ENCODE peak calls at places on chromosome 16, in eight cellular contexts. L is naive thymus-derived CD8-positive, alpha-beta T cell; P is endothelial cell; S is skeletal muscle cell; K is A549; O is stomach; X is activated CD8-positive, alpha-beta memory T cell treated with anti-CD3 and anti-CD28 coated beads for 24 hours; V is NCI-H2171 treated with DMSO at 0.1 percent for 48 hours. E is an unnamed sample.

GRCh38 chr16:56866955-56867830 is 2.2 kb downstream of the SLC12A3 start:
- DNase-seq in L (no peak), P (peak), S (no peak), K (peak), O (peak), X (peak), V (peak), E (peak)

GRCh38 chr16:12392585-12393089 is 411.1 kb downstream of the CPPED1 start:
- DNase-seq in L (no peak), P (no peak), S (no peak), K (no peak), O (no peak), X (no peak), V (no peak), E (no peak)

GRCh38 chr16:73753931-73754330 is 542.7 kb upstream of the PSMD7 start:
- DNase-seq in L (no peak), P (no peak), S (no peak), K (no peak), O (no peak), X (no peak), V (no peak), E (no peak)

GRCh38 chr16:59859606-59860402 is 1125.7 kb upstream of the GOT2 start:
- DNase-seq in L (no peak), P (no peak), S (peak), K (no peak), O (no peak), X (no peak), V (no peak), E (no peak)

GRCh38 chr16:57798267-57798810 is 4.0 kb downstream of the KIFC3 start:
- DNase-seq in L (no peak), P (no peak), S (no peak), K (no peak), O (no peak), X (no peak), V (no peak), E (no peak)

GRCh38 chr16:81873843-81874752 is 95.0 kb downstream of the PLCG2 start:
- DNase-seq in L (no peak), P (peak), S (no peak), K (peak), O (peak), X (peak), V (peak), E (no peak)

GRCh38 chr16:50316102-50316847 is 49.9 kb downstream of the ADCY7 start:
- DNase-seq in L (no peak), P (no peak), S (no peak), K (no peak), O (no peak), X (no peak), V (no peak), E (no peak)

GRCh38 chr16:76277099-76278030 is at the start of gene CNTNAP4:
- DNase-seq in L (no peak), P (no peak), S (no peak), K (no peak), O (no peak), X (no peak), V (peak), E (peak)

GRCh38 chr16:78094166-78094565 is 5.3 kb upstream of the WWOX start:
- DNase-seq in L (no peak), P (no peak), S (no peak), K (peak), O (no peak), X (no peak), V (peak), E (no peak)

GRCh38 chr16:67393790-67394270 is 532 bp upstream of the TPPP3 start:
- DNase-seq in L (no peak), P (no peak), S (no peak), K (no peak), O (no peak), X (no peak), V (no peak), E (no peak)

GRCh38 chr16:82936941-82937551 is 310.3 kb downstream of the CDH13 start:
- DNase-seq in L (no peak), P (peak), S (peak), K (no peak), O (no peak), X (no peak), V (no peak), E (no peak)

GRCh38 chr16:11401161-11402050 is 56.1 kb downstream of the RMI2 start:
- DNase-seq in L (no peak), P (no peak), S (no peak), K (no peak), O (peak), X (no peak), V (peak), E (no peak)

GRCh38 chr16:65788434-65789147 is 577.9 kb upstream of the CDH5 start:
- DNase-seq in L (no peak), P (no peak), S (no peak), K (no peak), O (no peak), X (no peak), V (no peak), E (no peak)

GRCh38 chr16:51716195-51716594 is 565.1 kb upstream of the SALL1 start:
- DNase-seq in L (no peak), P (no peak), S (no peak), K (no peak), O (no peak), X (no peak), V (no peak), E (no peak)

GRCh38 chr16:3004781-3005284 is 7.9 kb upstream of the CLDN9 start:
- DNase-seq in L (no peak), P (no peak), S (no peak), K (no peak), O (peak), X (no peak), V (peak), E (no peak)

GRCh38 chr16:19822534-19822933 is 62.1 kb downstream of the GPRC5B start:
- DNase-seq in L (no peak), P (no peak), S (no peak), K (no peak), O (no peak), X (no peak), V (no peak), E (no peak)

GRCh38 chr16:47316686-47317085 is 144.2 kb downstream of the ITFG1 start:
- DNase-seq in L (no peak), P (no peak), S (no peak), K (no peak), O (no peak), X (no peak), V (no peak), E (no peak)

GRCh38 chr16:1167276-1168107 is 14.6 kb downstream of the CACNA1H start:
- DNase-seq in L (no peak), P (no peak), S (no peak), K (no peak), O (no peak), X (no peak), V (peak), E (no peak)

GRCh38 chr16:1414532-1415265 is at the start of gene UNKL:
- DNase-seq in L (peak), P (peak), S (no peak), K (peak), O (peak), X (peak), V (peak), E (no peak)

GRCh38 chr16:81261049-81261648 is 22.7 kb downstream of the BCO1 start:
- DNase-seq in L (no peak), P (peak), S (no peak), K (peak), O (peak), X (peak), V (no peak), E (no peak)

GRCh38 chr16:17080105-17080504 is 390.7 kb downstream of the XYLT1 start:
- DNase-seq in L (no peak), P (no peak), S (no peak), K (no peak), O (no peak), X (no peak), V (no peak), E (no peak)

GRCh38 chr16:13906426-13907089 is 13.4 kb upstream of the ERCC4 start:
- DNase-seq in L (no peak), P (no peak), S (no peak), K (peak), O (no peak), X (no peak), V (no peak), E (no peak)

GRCh38 chr16:12786077-12786476 is 17.6 kb downstream of the CPPED1 start:
- DNase-seq in L (no peak), P (no peak), S (no peak), K (no peak), O (no peak), X (no peak), V (no peak), E (no peak)

GRCh38 chr16:25151996-25152395 is 40.5 kb downstream of the LCMT1 start:
- DNase-seq in L (no peak), P (no peak), S (no peak), K (no peak), O (no peak), X (no peak), V (no peak), E (no peak)

GRCh38 chr16:88508868-88509748 is 56.0 kb downstream of the ZFPM1 start:
- DNase-seq in L (no peak), P (no peak), S (no peak), K (no peak), O (peak), X (no peak), V (peak), E (no peak)

GRCh38 chr16:66182592-66182991 is 183.9 kb upstream of the CDH5 start:
- DNase-seq in L (no peak), P (no peak), S (no peak), K (no peak), O (no peak), X (no peak), V (no peak), E (no peak)

GRCh38 chr16:67571981-67572431 is 9.7 kb downstream of the CTCF start:
- DNase-seq in L (no peak), P (no peak), S (no peak), K (no peak), O (no peak), X (no peak), V (no peak), E (no peak)

GRCh38 chr16:69283851-69284250 is 27.3 kb upstream of the VPS4A start:
- DNase-seq in L (no peak), P (no peak), S (no peak), K (no peak), O (no peak), X (no peak), V (no peak), E (no peak)

GRCh38 chr16:52861614-52862022 is 191.1 kb downstream of the CHD9NB start:
- DNase-seq in L (no peak), P (peak), S (no peak), K (peak), O (no peak), X (no peak), V (peak), E (peak)

GRCh38 chr16:84115919-84116719 is 623 bp downstream of the MBTPS1 start:
- DNase-seq in L (no peak), P (no peak), S (no peak), K (peak), O (peak), X (no peak), V (peak), E (no peak)

GRCh38 chr16:27704252-27704651 is 154.3 kb downstream of the KATNIP start:
- DNase-seq in L (no peak), P (no peak), S (no peak), K (no peak), O (no peak), X (no peak), V (no peak), E (no peak)

GRCh38 chr16:1003551-1004347 is 22.2 kb downstream of the SOX8 start:
- DNase-seq in L (no peak), P (no peak), S (no peak), K (no peak), O (no peak), X (peak), V (no peak), E (no peak)

GRCh38 chr16:88639231-88640038 is 1.1 kb downstream of the IL17C start:
- DNase-seq in L (no peak), P (no peak), S (no peak), K (no peak), O (peak), X (no peak), V (no peak), E (no peak)